ENCODE peak calls at places on chromosomes 3 and 15, in nine cellular contexts. N, C, Y, Z, P, F, K, I and J are unnamed samples.

GRCh38 chr3:53833053-53833645 is 13.1 kb downstream of the CHDH start:
- DNase-seq in N (no peak), C (no peak), Y (no peak), Z (no peak), P (no peak), F (no peak), K (no peak), I (no peak), J (no peak)

GRCh38 chr3:180116203-180116602 is 79.5 kb upstream of the PEX5L start:
- DNase-seq in N (no peak), C (no peak), Y (no peak), Z (no peak), P (no peak), F (no peak), K (no peak), I (peak), J (no peak)

GRCh38 chr15:101532865-101533264 is 43.4 kb upstream of the PCSK6 start:
- DNase-seq in N (no peak), C (no peak), Y (no peak), Z (no peak), P (no peak), F (no peak), K (no peak), I (no peak), J (no peak)

GRCh38 chr3:123683146-123683545 is 98.3 kb upstream of the HACD2 start:
- DNase-seq in N (no peak), C (no peak), Y (no peak), Z (no peak), P (no peak), F (no peak), K (no peak), I (no peak), J (no peak)

GRCh38 chr3:49119439-49119838 is 1.2 kb downstream of the USP19 start:
- DNase-seq in N (no peak), C (no peak), Y (peak), Z (no peak), P (no peak), F (no peak), K (no peak), I (no peak), J (no peak)

GRCh38 chr3:171806200-171807128 is 3.8 kb downstream of the PLD1 start:
- DNase-seq in N (no peak), C (peak), Y (peak), Z (no peak), P (no peak), F (peak), K (no peak), I (no peak), J (no peak)

GRCh38 chr15:82021992-82022391 is 23.8 kb downstream of the MEX3B start:
- DNase-seq in N (peak), C (no peak), Y (peak), Z (no peak), P (no peak), F (no peak), K (no peak), I (peak), J (peak)

GRCh38 chr15:66126057-66126855 is 127.3 kb downstream of the MEGF11 start:
- DNase-seq in N (peak), C (no peak), Y (no peak), Z (no peak), P (no peak), F (no peak), K (no peak), I (peak), J (no peak)

GRCh38 chr15:101539492-101539891 is 50.0 kb upstream of the PCSK6 start:
- DNase-seq in N (no peak), C (no peak), Y (no peak), Z (no peak), P (no peak), F (no peak), K (no peak), I (no peak), J (no peak)

GRCh38 chr3:8490079-8490552 is 11.5 kb upstream of the LMCD1 start:
- DNase-seq in N (no peak), C (peak), Y (peak), Z (no peak), P (no peak), F (peak), K (no peak), I (no peak), J (no peak)

GRCh38 chr3:60080648-60081047 is 1030.8 kb upstream of the CFAP20DC start:
- DNase-seq in N (no peak), C (no peak), Y (no peak), Z (no peak), P (no peak), F (no peak), K (no peak), I (no peak), J (no peak)

GRCh38 chr15:76998661-76999285 is 3.8 kb downstream of the PSTPIP1 start:
- DNase-seq in N (no peak), C (no peak), Y (no peak), Z (no peak), P (no peak), F (no peak), K (no peak), I (no peak), J (no peak)

GRCh38 chr15:52010633-52011595 is 8.1 kb upstream of the MAPK6 start:
- DNase-seq in N (no peak), C (peak), Y (peak), Z (peak), P (no peak), F (peak), K (no peak), I (peak), J (peak)

GRCh38 chr3:174862101-174862500 is 3.0 kb downstream of the NAALADL2 start:
- DNase-seq in N (peak), C (no peak), Y (no peak), Z (no peak), P (no peak), F (no peak), K (no peak), I (peak), J (peak)

GRCh38 chr15:63401714-63402497 is 20.3 kb upstream of the CA12 start:
- DNase-seq in N (no peak), C (no peak), Y (no peak), Z (no peak), P (no peak), F (no peak), K (no peak), I (no peak), J (no peak)

GRCh38 chr3:162022931-162023330 is 526.3 kb downstream of the OTOL1 start:
- DNase-seq in N (no peak), C (no peak), Y (no peak), Z (no peak), P (no peak), F (no peak), K (no peak), I (no peak), J (no peak)

GRCh38 chr3:9116351-9116750 is 133.1 kb downstream of the SRGAP3 start:
- DNase-seq in N (no peak), C (no peak), Y (no peak), Z (no peak), P (no peak), F (no peak), K (no peak), I (no peak), J (no peak)

GRCh38 chr15:79132770-79133169 is 42.2 kb upstream of the RASGRF1 start:
- DNase-seq in N (no peak), C (no peak), Y (no peak), Z (no peak), P (no peak), F (no peak), K (no peak), I (no peak), J (no peak)

GRCh38 chr15:74541494-74542191 is 623 bp downstream of the ARID3B start:
- DNase-seq in N (peak), C (peak), Y (peak), Z (peak), P (no peak), F (no peak), K (peak), I (peak), J (no peak)

GRCh38 chr3:22779737-22780136 is 423.4 kb upstream of the UBE2E2 start:
- DNase-seq in N (no peak), C (no peak), Y (peak), Z (no peak), P (no peak), F (no peak), K (no peak), I (no peak), J (no peak)